ENCODE peak calls at places on chromosome X, in seven cellular contexts. Q is mesendoderm, G is psoas muscle, A is esophagus squamous epithelium, E is OCI-LY7, I is tibial artery, X is neuronal stem cell. T is an unnamed sample.

GRCh38 chrX:97158270-97158669 is 274.6 kb downstream of the RPA4 start:
- DNase-seq in Q (no peak), G (no peak), A (no peak), E (no peak), I (no peak), X (no peak), T (no peak)

GRCh38 chrX:40581333-40581910 is 652 bp downstream of the ATP6AP2 start:
- DNase-seq in Q (no peak), G (no peak), A (no peak), E (peak; percentile 24), I (no peak), X (no peak), T (no peak)

GRCh38 chrX:66638591-66639500 is at the start of gene EDA2R:
- DNase-seq in Q (peak; percentile 94), G (no peak), A (no peak), E (peak; percentile 81), I (peak; percentile 64), X (peak; percentile 71), T (no peak)

GRCh38 chrX:106874075-106874474 is 29.1 kb downstream of the RIPPLY1 start:
- DNase-seq in Q (peak; percentile 5), G (no peak), A (no peak), E (peak; percentile 43), I (no peak), X (no peak), T (no peak)

GRCh38 chrX:119871245-119871598 is 311 bp downstream of the RNF113A start:
- DNase-seq in Q (no peak), G (no peak), A (no peak), E (no peak), I (no peak), X (no peak), T (no peak)

GRCh38 chrX:74521961-74522833 is 92.2 kb downstream of the RLIM start:
- DNase-seq in Q (no peak), G (no peak), A (no peak), E (no peak), I (no peak), X (no peak), T (no peak)

GRCh38 chrX:39752820-39753219 is 344.9 kb downstream of the BCOR start:
- DNase-seq in Q (no peak), G (no peak), A (no peak), E (no peak), I (no peak), X (no peak), T (no peak)

GRCh38 chrX:21658152-21658737 is at the start of gene KLHL34:
- DNase-seq in Q (no peak), G (peak; percentile 88), A (no peak), E (no peak), I (no peak), X (no peak), T (no peak)

GRCh38 chrX:6184900-6185515 is 43.7 kb downstream of the NLGN4X start:
- DNase-seq in Q (no peak), G (no peak), A (no peak), E (peak; percentile 1), I (no peak), X (no peak), T (no peak)

GRCh38 chrX:96837808-96838207 is 45.9 kb upstream of the RPA4 start:
- DNase-seq in Q (peak; percentile 46), G (no peak), A (no peak), E (no peak), I (no peak), X (no peak), T (no peak)

GRCh38 chrX:39152106-39152649 is 350.9 kb downstream of the MID1IP1 start:
- DNase-seq in Q (peak; percentile 90), G (peak; percentile 60), A (no peak), E (peak; percentile 51), I (no peak), X (peak; percentile 18), T (no peak)

GRCh38 chrX:148577711-148578110 is 77.3 kb downstream of the AFF2 start:
- DNase-seq in Q (no peak), G (no peak), A (no peak), E (no peak), I (no peak), X (no peak), T (no peak)

GRCh38 chrX:107576841-107577240 is 51.5 kb upstream of the PRPS1 start:
- DNase-seq in Q (no peak), G (no peak), A (no peak), E (no peak), I (no peak), X (no peak), T (no peak)

GRCh38 chrX:2351321-2351720 is 149.5 kb downstream of the DHRSX start:
- DNase-seq in Q (no peak), G (no peak), A (no peak), E (no peak), I (no peak), X (no peak), T (no peak)

GRCh38 chrX:10619311-10620015 is 922 bp downstream of the MID1 start:
- DNase-seq in Q (no peak), G (no peak), A (no peak), E (no peak), I (no peak), X (no peak), T (no peak)

GRCh38 chrX:10011991-10012390 is 44.8 kb downstream of the CLDN34 start:
- DNase-seq in Q (no peak), G (no peak), A (no peak), E (no peak), I (no peak), X (no peak), T (no peak)

GRCh38 chrX:66074920-66075879 is 35.3 kb upstream of the VSIG4 start:
- DNase-seq in Q (no peak), G (peak; percentile 73), A (peak; percentile 1), E (no peak), I (peak; percentile 65), X (no peak), T (no peak)

DNA sequence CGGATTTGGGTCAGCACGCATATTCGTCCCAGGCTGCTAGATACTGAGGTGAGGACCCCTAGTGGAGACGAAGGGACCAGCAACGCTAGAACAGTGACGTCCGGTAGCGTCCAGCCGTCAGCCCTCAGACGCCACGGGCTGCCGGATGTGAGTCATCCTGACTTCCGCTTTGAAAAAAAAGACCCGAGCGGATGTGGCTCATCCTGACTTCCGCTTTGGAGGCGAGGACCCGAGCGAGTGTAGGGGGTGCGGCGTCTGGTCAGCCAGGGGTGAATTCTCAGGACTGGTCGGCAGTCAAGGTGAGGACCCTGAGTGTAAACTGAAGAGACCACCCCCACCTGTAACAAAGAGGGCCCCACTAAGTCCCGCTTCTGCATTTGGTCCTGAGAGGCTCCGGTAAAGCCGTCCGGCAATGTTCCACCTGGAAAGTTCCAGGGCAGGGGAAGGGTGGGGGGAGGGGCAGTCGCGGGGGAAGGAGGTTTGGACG is at the start of gene MAGEB2:
- DNase-seq in Q (no peak), G (no peak), A (no peak), E (no peak), I (no peak), X (no peak), T (no peak)
- H3K27ac ChIP-seq in Q (no peak within 1 kb of the TSS), G (no peak within 1 kb of the TSS), A (no peak within 1 kb of the TSS), E (no peak within 1 kb of the TSS), I (no peak within 1 kb of the TSS), X (no peak within 1 kb of the TSS), T (no peak within 1 kb of the TSS)

GRCh38 chrX:11759461-11760311 is 1.6 kb downstream of the MSL3 start:
- DNase-seq in Q (peak; percentile 94), G (peak; percentile 83), A (peak; percentile 31), E (peak; percentile 89), I (peak; percentile 89), X (peak; percentile 70), T (peak; percentile 42)

GRCh38 chrX:11757397-11757728 is 674 bp upstream of the MSL3 start:
- DNase-seq in Q (no peak), G (no peak), A (no peak), E (no peak), I (no peak), X (no peak), T (no peak)

GRCh38 chrX:11757729-11758399 is at the start of gene MSL3:
- DNase-seq in Q (peak; percentile 47), G (peak; percentile 89), A (no peak), E (peak; percentile 56), I (peak; percentile 79), X (peak; percentile 52), T (peak; percentile 11)

GRCh38 chrX:11758400-11759171 is 549 bp downstream of the MSL3 start:
- DNase-seq in Q (peak; percentile 83), G (peak; percentile 95), A (peak; percentile 17), E (peak; percentile 85), I (peak; percentile 91), X (peak; percentile 75), T (peak; percentile 41)

GRCh38 chrX:11759172-11759460 is 1.1 kb downstream of the MSL3 start:
- DNase-seq in Q (no peak), G (no peak), A (no peak), E (no peak), I (no peak), X (no peak), T (no peak)
- H3K27ac ChIP-seq in Q (no peak overlapping the region), G (peak overlapping the region; percentile 92), A (peak overlapping the region; percentile 94), E (peak overlapping the region; percentile 99), I (peak overlapping the region; percentile 80), X (no peak overlapping the region), T (peak overlapping the region; percentile 87)

GRCh38 chrX:78329486-78329885 is 2.1 kb upstream of the CYSLTR1 start:
- DNase-seq in Q (no peak), G (no peak), A (no peak), E (no peak), I (no peak), X (no peak), T (no peak)
- H3K27ac ChIP-seq in Q (no peak overlapping the region), G (no peak overlapping the region), A (no peak overlapping the region), E (no peak overlapping the region), I (no peak overlapping the region), X (no peak overlapping the region), T (no peak overlapping the region)

GRCh38 chrX:154408659-154409221 is 314 bp downstream of the DNASE1L1 start:
- DNase-seq in Q (no peak), G (no peak), A (no peak), E (no peak), I (no peak), X (no peak), T (no peak)

GRCh38 chrX:154411981-154412340 is 622 bp downstream of the TAFAZZIN start:
- DNase-seq in Q (peak; percentile 67), G (peak; percentile 82), A (no peak), E (peak; percentile 66), I (peak; percentile 88), X (no peak), T (no peak)

GRCh38 chrX:154412468-154412867 is 1.1 kb downstream of the TAFAZZIN start:
- DNase-seq in Q (no peak), G (peak; percentile 69), A (no peak), E (peak; percentile 66), I (no peak), X (no peak), T (no peak)

GRCh38 chrX:154411322-154411980 is at the start of gene TAFAZZIN:
- DNase-seq in Q (peak; percentile 63), G (peak; percentile 87), A (no peak), E (peak; percentile 80), I (peak; percentile 87), X (peak; percentile 49), T (no peak)

DNA sequence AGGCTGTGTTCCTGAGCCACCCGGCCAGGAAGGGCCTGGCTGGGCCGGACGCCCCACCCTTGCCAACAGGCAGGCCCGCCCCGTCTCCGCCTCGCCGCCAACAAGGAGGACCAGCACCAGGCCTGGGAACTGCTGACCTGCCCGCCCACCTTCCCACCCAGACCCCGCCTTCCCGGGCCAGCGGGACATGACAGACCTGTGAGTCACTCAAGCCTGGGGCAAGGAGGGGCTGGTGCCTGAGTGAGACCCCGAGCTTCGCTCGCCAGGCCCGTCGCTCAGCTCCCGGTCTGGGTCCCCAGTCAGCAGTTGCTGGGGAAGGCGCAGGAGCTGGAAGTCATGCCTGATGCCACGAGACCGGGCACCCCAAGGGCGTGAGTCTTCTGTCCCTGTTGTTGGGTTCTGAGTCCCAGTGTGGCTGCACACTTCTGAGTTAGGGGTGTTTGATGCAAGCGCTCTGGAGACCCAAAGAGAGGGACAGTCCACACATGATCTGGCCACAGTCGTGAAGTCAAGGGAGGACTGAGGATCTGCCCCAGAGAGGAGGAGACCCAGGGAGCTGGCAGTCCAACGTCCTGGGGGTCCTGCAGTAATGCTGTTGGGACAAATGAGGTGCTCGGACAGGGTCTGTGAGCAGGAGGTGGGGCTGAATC is at the start of gene DNASE1L1:
- DNase-seq in Q (peak; percentile 96), G (peak; percentile 94), A (no peak), E (no peak), I (peak; percentile 96), X (peak; percentile 69), T (peak; percentile 73)
- H3K27ac ChIP-seq in Q (peak within 1 kb of the TSS; percentile 78), G (peak within 1 kb of the TSS; percentile 93), A (peak within 1 kb of the TSS; percentile 97), E (no peak within 1 kb of the TSS), I (peak within 1 kb of the TSS; percentile 72), X (peak within 1 kb of the TSS; percentile 50), T (peak within 1 kb of the TSS; percentile 83)

T was measured in thoracic aorta.